ENCODE peak calls at places on chromosome 1, in eight cellular contexts. E is AG08396; T is activated naive CD4-positive, alpha-beta T cell treated with anti-CD3 and anti-CD28 coated beads, Interleukin-2, amount 10 ng/mL, durations not matched to agents 7 days and 5 days; Z is right cardiac atrium; B is GM23338; S is HepG2; A is stimulated activated CD8-positive, alpha-beta memory T cell treated with anti-CD3 and anti-CD28 coated beads, Interleukin-15, amount 100 ng/mL, for 24 hours; V is Ammon's horn. W is an unnamed sample.

GRCh38 chr1:2875677-2876531 is 74.4 kb upstream of the TTC34 start:
- DNase-seq in E (no peak), T (no peak), Z (no peak), B (peak), S (no peak), A (no peak), V (peak), W (no peak)

GRCh38 chr1:204673909-204674701 is 11.4 kb downstream of the LRRN2 start:
- DNase-seq in E (no peak), T (no peak), Z (no peak), B (peak), S (no peak), A (no peak), V (no peak), W (peak)

GRCh38 chr1:24897263-24898151 is 32.6 kb downstream of the RUNX3 start:
- DNase-seq in E (no peak), T (peak), Z (no peak), B (no peak), S (no peak), A (no peak), V (no peak), W (no peak)

GRCh38 chr1:35097224-35097623 is 18.0 kb downstream of the ZMYM1 start:
- DNase-seq in E (no peak), T (no peak), Z (no peak), B (no peak), S (no peak), A (no peak), V (no peak), W (no peak)

GRCh38 chr1:201649776-201650607 is 111.1 kb downstream of the NAV1 start:
- DNase-seq in E (peak), T (no peak), Z (peak), B (peak), S (no peak), A (no peak), V (peak), W (peak)

GRCh38 chr1:32063261-32063681 is 9.5 kb upstream of the TMEM39B start:
- DNase-seq in E (peak), T (no peak), Z (no peak), B (peak), S (peak), A (no peak), V (peak), W (peak)

GRCh38 chr1:85857991-85858390 is 149.8 kb upstream of the ZNHIT6 start:
- DNase-seq in E (no peak), T (no peak), Z (no peak), B (no peak), S (no peak), A (no peak), V (no peak), W (no peak)

GRCh38 chr1:38584408-38585037 is 275.0 kb downstream of the RRAGC start:
- DNase-seq in E (no peak), T (no peak), Z (no peak), B (no peak), S (no peak), A (no peak), V (no peak), W (no peak)

GRCh38 chr1:53401815-53402745 is 57.1 kb upstream of the DMRTB1 start:
- DNase-seq in E (no peak), T (no peak), Z (no peak), B (no peak), S (no peak), A (no peak), V (no peak), W (no peak)

GRCh38 chr1:164772635-164773034 is 213.7 kb downstream of the PBX1 start:
- DNase-seq in E (peak), T (no peak), Z (peak), B (no peak), S (no peak), A (no peak), V (no peak), W (no peak)

GRCh38 chr1:156738407-156738806 is 2.5 kb downstream of the MRPL24 start:
- DNase-seq in E (no peak), T (no peak), Z (no peak), B (no peak), S (no peak), A (no peak), V (no peak), W (no peak)

GRCh38 chr1:245807306-245807705 is 652.5 kb downstream of the KIF26B start:
- DNase-seq in E (no peak), T (no peak), Z (no peak), B (no peak), S (no peak), A (no peak), V (peak), W (no peak)

GRCh38 chr1:10651377-10651776 is 145.1 kb downstream of the CASZ1 start:
- DNase-seq in E (no peak), T (no peak), Z (no peak), B (peak), S (peak), A (no peak), V (no peak), W (no peak)

GRCh38 chr1:64966158-64966963 is at the start of gene JAK1:
- DNase-seq in E (peak), T (peak), Z (peak), B (peak), S (peak), A (peak), V (peak), W (peak)

GRCh38 chr1:17739050-17739449 is 16.1 kb upstream of the ACTL8 start:
- DNase-seq in E (no peak), T (no peak), Z (no peak), B (peak), S (no peak), A (no peak), V (no peak), W (no peak)

GRCh38 chr1:43506233-43506632 is 24.4 kb upstream of the PTPRF start:
- DNase-seq in E (no peak), T (no peak), Z (no peak), B (no peak), S (no peak), A (no peak), V (no peak), W (no peak)

GRCh38 chr1:248850536-248851251 is 8.2 kb downstream of the ZNF692 start:
- DNase-seq in E (no peak), T (no peak), Z (no peak), B (peak), S (no peak), A (no peak), V (no peak), W (no peak)